ENCODE peak calls at places on chromosome 18, in seven cellular contexts. One of them, this sample, is unnamed.

GRCh38 chr18:13136056-13136688 is 82.4 kb upstream of the LDLRAD4 start:
- DNase-seq in T follicular helper cell: peak; percentile 40
- DNase-seq in effector CD8-positive, alpha-beta T cell: peak; percentile 32
- DNase-seq in tibial artery: no peak
- DNase-seq in choroid plexus epithelial cell: peak; percentile 21
- DNase-seq in T-helper 17 cell: no peak
- DNase-seq in epithelial cell of prostate: no peak
- DNase-seq in this sample: no peak

GRCh38 chr18:9941108-9941507 is 27.3 kb downstream of the VAPA start:
- DNase-seq in T follicular helper cell: no peak
- DNase-seq in effector CD8-positive, alpha-beta T cell: no peak
- DNase-seq in tibial artery: no peak
- DNase-seq in choroid plexus epithelial cell: no peak
- DNase-seq in T-helper 17 cell: no peak
- DNase-seq in epithelial cell of prostate: no peak
- DNase-seq in this sample: no peak

GRCh38 chr18:24212939-24213338 is 74.1 kb downstream of the CABYR start:
- DNase-seq in T follicular helper cell: no peak
- DNase-seq in effector CD8-positive, alpha-beta T cell: no peak
- DNase-seq in tibial artery: no peak
- DNase-seq in choroid plexus epithelial cell: peak; percentile 97
- DNase-seq in T-helper 17 cell: no peak
- DNase-seq in epithelial cell of prostate: peak; percentile 97
- DNase-seq in this sample: no peak

GRCh38 chr18:54766631-54767030 is 61.6 kb upstream of the RAB27B start:
- DNase-seq in T follicular helper cell: no peak
- DNase-seq in effector CD8-positive, alpha-beta T cell: no peak
- DNase-seq in tibial artery: no peak
- DNase-seq in choroid plexus epithelial cell: peak; percentile 55
- DNase-seq in T-helper 17 cell: no peak
- DNase-seq in epithelial cell of prostate: no peak
- DNase-seq in this sample: no peak

GRCh38 chr18:32328379-32328778 is 138.5 kb downstream of the MEP1B start:
- DNase-seq in T follicular helper cell: no peak
- DNase-seq in effector CD8-positive, alpha-beta T cell: no peak
- DNase-seq in tibial artery: no peak
- DNase-seq in choroid plexus epithelial cell: peak; percentile 70
- DNase-seq in T-helper 17 cell: no peak
- DNase-seq in epithelial cell of prostate: no peak
- DNase-seq in this sample: no peak

GRCh38 chr18:2083691-2084090 is 487.6 kb downstream of the METTL4 start:
- DNase-seq in T follicular helper cell: no peak
- DNase-seq in effector CD8-positive, alpha-beta T cell: no peak
- DNase-seq in tibial artery: no peak
- DNase-seq in choroid plexus epithelial cell: no peak
- DNase-seq in T-helper 17 cell: no peak
- DNase-seq in epithelial cell of prostate: no peak
- DNase-seq in this sample: no peak

GRCh38 chr18:66138642-66139041 is 387.8 kb downstream of the CDH7 start:
- DNase-seq in T follicular helper cell: no peak
- DNase-seq in effector CD8-positive, alpha-beta T cell: no peak
- DNase-seq in tibial artery: no peak
- DNase-seq in choroid plexus epithelial cell: no peak
- DNase-seq in T-helper 17 cell: no peak
- DNase-seq in epithelial cell of prostate: no peak
- DNase-seq in this sample: no peak

GRCh38 chr18:45526120-45526841 is 89.0 kb upstream of the SLC14A2 start:
- DNase-seq in T follicular helper cell: no peak
- DNase-seq in effector CD8-positive, alpha-beta T cell: no peak
- DNase-seq in tibial artery: no peak
- DNase-seq in choroid plexus epithelial cell: peak; percentile 58
- DNase-seq in T-helper 17 cell: no peak
- DNase-seq in epithelial cell of prostate: no peak
- DNase-seq in this sample: no peak

GRCh38 chr18:48859311-48860275 is 91.2 kb downstream of the SMAD7 start:
- DNase-seq in T follicular helper cell: no peak
- DNase-seq in effector CD8-positive, alpha-beta T cell: no peak
- DNase-seq in tibial artery: no peak
- DNase-seq in choroid plexus epithelial cell: no peak
- DNase-seq in T-helper 17 cell: no peak
- DNase-seq in epithelial cell of prostate: no peak
- DNase-seq in this sample: peak; percentile 97

GRCh38 chr18:46213295-46213694 is 109.1 kb downstream of the HAUS1 start:
- DNase-seq in T follicular helper cell: no peak
- DNase-seq in effector CD8-positive, alpha-beta T cell: no peak
- DNase-seq in tibial artery: no peak
- DNase-seq in choroid plexus epithelial cell: peak; percentile 47
- DNase-seq in T-helper 17 cell: no peak
- DNase-seq in epithelial cell of prostate: no peak
- DNase-seq in this sample: no peak

GRCh38 chr18:37449618-37450017 is 116.0 kb downstream of the CELF4 start:
- DNase-seq in T follicular helper cell: no peak
- DNase-seq in effector CD8-positive, alpha-beta T cell: no peak
- DNase-seq in tibial artery: no peak
- DNase-seq in choroid plexus epithelial cell: no peak
- DNase-seq in T-helper 17 cell: no peak
- DNase-seq in epithelial cell of prostate: no peak
- DNase-seq in this sample: no peak

GRCh38 chr18:47754311-47755101 is 176.0 kb downstream of the SMAD2 start:
- DNase-seq in T follicular helper cell: peak; percentile 12
- DNase-seq in effector CD8-positive, alpha-beta T cell: peak; percentile 15
- DNase-seq in tibial artery: no peak
- DNase-seq in choroid plexus epithelial cell: peak; percentile 13
- DNase-seq in T-helper 17 cell: peak; percentile 25
- DNase-seq in epithelial cell of prostate: no peak
- DNase-seq in this sample: peak; percentile 80